ENCODE peak calls at places on chromosomes 6 and 20, in nine cellular contexts. P is heart left ventricle, T is adrenal gland, W is stomach, Z is Peyer's patch, Q is IMR-90, C is uterus, D is lower leg skin, V is right lobe of liver. F is an unnamed sample.

GRCh38 chr20:10376271-10377075 is 57.5 kb downstream of the MKKS start:
- DNase-seq in P (no peak), T (no peak), W (no peak), Z (no peak), Q (peak; percentile 75), C (no peak), D (no peak), V (no peak), F (no peak)

GRCh38 chr20:62967149-62967501 is 14.6 kb downstream of the SLC17A9 start:
- DNase-seq in P (no peak), T (no peak), W (no peak), Z (no peak), Q (no peak), C (no peak), D (no peak), V (no peak), F (no peak)

GRCh38 chr6:3748208-3748701 is 3.3 kb downstream of the PXDC1 start:
- DNase-seq in P (peak; percentile 82), T (peak; percentile 89), W (peak; percentile 72), Z (peak; percentile 54), Q (peak; percentile 86), C (peak; percentile 55), D (peak; percentile 96), V (no peak), F (peak; percentile 73)

GRCh38 chr20:21133404-21133803 is 7.5 kb downstream of the KIZ start:
- DNase-seq in P (no peak), T (no peak), W (no peak), Z (no peak), Q (no peak), C (no peak), D (no peak), V (no peak), F (no peak)

GRCh38 chr6:5315883-5316282 is 54.6 kb downstream of the FARS2 start:
- DNase-seq in P (no peak), T (no peak), W (no peak), Z (no peak), Q (peak; percentile 89), C (no peak), D (no peak), V (no peak), F (no peak)

GRCh38 chr6:138404666-138405337 is 779 bp downstream of the HEBP2 start:
- DNase-seq in P (peak; percentile 30), T (peak; percentile 46), W (no peak), Z (peak; percentile 52), Q (no peak), C (peak; percentile 28), D (peak; percentile 90), V (peak; percentile 69), F (peak; percentile 62)

GRCh38 chr6:138229663-138230194 is 11.4 kb upstream of the PBOV1 start:
- DNase-seq in P (no peak), T (no peak), W (no peak), Z (no peak), Q (no peak), C (no peak), D (no peak), V (no peak), F (no peak)

GRCh38 chr6:166206510-166207389 is 39.1 kb upstream of the TBXT start:
- DNase-seq in P (no peak), T (no peak), W (no peak), Z (no peak), Q (no peak), C (no peak), D (no peak), V (no peak), F (peak; percentile 42)

GRCh38 chr6:29702519-29703103 is 20.6 kb upstream of the HLA-F start:
- DNase-seq in P (peak; percentile 55), T (no peak), W (peak; percentile 46), Z (peak; percentile 46), Q (no peak), C (no peak), D (no peak), V (peak; percentile 63), F (peak; percentile 64)

GRCh38 chr6:101607286-101607685 is 213.8 kb downstream of the GRIK2 start:
- DNase-seq in P (no peak), T (no peak), W (no peak), Z (no peak), Q (no peak), C (no peak), D (no peak), V (no peak), F (no peak)

GRCh38 chr6:170050591-170051041 is 240.3 kb downstream of the DLL1 start:
- DNase-seq in P (no peak), T (no peak), W (peak; percentile 17), Z (no peak), Q (no peak), C (no peak), D (no peak), V (no peak), F (no peak)

GRCh38 chr20:40286991-40287531 is 402.0 kb downstream of the MAFB start:
- DNase-seq in P (peak; percentile 89), T (peak; percentile 65), W (peak; percentile 70), Z (no peak), Q (no peak), C (peak; percentile 23), D (peak; percentile 94), V (peak; percentile 55), F (no peak)

GRCh38 chr20:19789446-19789845 is 31.4 kb downstream of the RIN2 start:
- DNase-seq in P (no peak), T (no peak), W (no peak), Z (no peak), Q (no peak), C (no peak), D (no peak), V (no peak), F (peak; percentile 8)

GRCh38 chr6:93581371-93581770 is 162.0 kb upstream of the EPHA7 start:
- DNase-seq in P (no peak), T (no peak), W (no peak), Z (no peak), Q (no peak), C (no peak), D (no peak), V (no peak), F (no peak)

GRCh38 chr20:61976650-61977332 is 88.9 kb downstream of the TAF4 start:
- DNase-seq in P (no peak), T (no peak), W (no peak), Z (no peak), Q (no peak), C (no peak), D (no peak), V (no peak), F (no peak)

DNA sequence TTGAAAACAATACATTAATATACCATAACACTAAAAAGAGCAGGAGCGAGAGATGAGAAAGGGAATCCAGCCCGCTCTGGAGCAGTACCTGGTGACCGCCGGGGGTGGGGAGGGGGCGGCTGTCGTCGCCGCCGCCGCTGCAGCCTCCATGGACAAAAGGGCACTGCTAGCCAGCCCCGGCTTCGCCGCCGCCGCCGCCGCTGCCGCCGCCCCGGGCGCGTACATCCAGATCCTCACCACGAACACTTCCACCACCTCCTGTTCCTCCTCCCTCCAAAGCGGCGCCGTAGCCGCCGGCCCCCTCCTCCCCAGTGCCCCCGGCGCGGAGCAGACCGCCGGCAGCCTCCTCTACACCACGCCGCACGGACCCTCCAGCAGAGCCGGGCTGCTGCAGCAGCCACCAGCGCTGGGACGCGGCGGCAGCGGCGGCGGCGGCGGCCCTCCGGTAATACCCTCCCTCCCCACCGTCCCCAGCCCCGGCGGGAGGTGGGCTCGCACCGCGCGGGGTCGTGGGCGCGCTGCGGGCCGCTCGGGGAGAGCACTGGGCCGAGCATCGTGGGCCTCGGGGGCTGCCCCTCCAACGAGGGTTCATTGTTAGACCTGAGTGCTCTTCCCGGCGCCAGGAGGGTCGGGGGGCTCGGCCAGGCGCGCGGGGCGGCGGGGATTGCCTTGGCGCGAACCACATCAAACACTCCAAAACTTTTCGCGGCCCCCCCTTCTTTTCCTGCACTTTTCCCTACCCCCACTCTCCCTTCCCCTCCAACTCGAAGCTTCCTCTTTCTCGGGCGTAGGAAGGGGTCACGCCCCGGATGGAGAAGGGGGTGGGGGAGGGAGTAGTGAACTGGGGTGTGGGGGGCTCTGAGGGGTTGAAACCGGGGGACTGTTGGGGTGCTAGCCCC is 751 bp downstream of the E2F3 start:
- DNase-seq in P (peak; percentile 55), T (peak; percentile 35), W (peak; percentile 35), Z (peak; percentile 74), Q (no peak), C (peak; percentile 22), D (peak; percentile 87), V (peak; percentile 64), F (peak; percentile 90)
- TF ChIP-seq POLR2A in P (no peak), T (no peak), W (no peak), Z (no peak), Q (no peak), C (no peak), D (no peak), V (no peak), F (no peak)

GRCh38 chr6:41174610-41175009 is 11.7 kb upstream of the TREM2 start:
- DNase-seq in P (no peak), T (no peak), W (no peak), Z (no peak), Q (no peak), C (no peak), D (no peak), V (no peak), F (no peak)
- H3K4me3 ChIP-seq in P (no peak overlapping the region), T (no peak overlapping the region), W (no peak overlapping the region), Z (no peak overlapping the region), Q (no peak overlapping the region), C (no peak overlapping the region), D (no peak overlapping the region), V (no peak overlapping the region), F (no peak overlapping the region)

DNA sequence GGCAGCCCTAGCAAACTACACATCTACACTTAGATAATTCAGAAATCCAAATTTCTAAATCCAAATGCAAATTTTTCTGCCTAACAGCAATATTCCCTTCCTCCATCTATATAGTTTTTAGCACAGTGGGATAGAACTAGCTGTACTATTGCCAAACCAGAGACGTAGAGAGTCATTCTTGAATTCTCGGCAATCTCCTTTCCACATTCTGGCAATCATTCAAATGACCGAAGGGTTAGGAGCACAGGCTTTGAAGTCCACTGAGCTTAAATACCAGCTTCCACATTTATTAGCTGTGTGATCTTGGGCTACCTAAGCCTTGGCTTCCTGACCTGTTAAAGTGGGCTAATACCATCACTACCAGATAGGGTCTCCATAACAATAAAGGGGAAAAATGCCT is 3.1 kb upstream of the RPS12 start:
- DNase-seq in P (no peak), T (no peak), W (no peak), Z (no peak), Q (peak; percentile 35), C (no peak), D (no peak), V (no peak), F (no peak)
- TF ChIP-seq POLR2A in P (no peak), T (no peak), W (no peak), Z (no peak), Q (no peak), C (no peak), D (no peak), V (no peak), F (no peak)

DNA sequence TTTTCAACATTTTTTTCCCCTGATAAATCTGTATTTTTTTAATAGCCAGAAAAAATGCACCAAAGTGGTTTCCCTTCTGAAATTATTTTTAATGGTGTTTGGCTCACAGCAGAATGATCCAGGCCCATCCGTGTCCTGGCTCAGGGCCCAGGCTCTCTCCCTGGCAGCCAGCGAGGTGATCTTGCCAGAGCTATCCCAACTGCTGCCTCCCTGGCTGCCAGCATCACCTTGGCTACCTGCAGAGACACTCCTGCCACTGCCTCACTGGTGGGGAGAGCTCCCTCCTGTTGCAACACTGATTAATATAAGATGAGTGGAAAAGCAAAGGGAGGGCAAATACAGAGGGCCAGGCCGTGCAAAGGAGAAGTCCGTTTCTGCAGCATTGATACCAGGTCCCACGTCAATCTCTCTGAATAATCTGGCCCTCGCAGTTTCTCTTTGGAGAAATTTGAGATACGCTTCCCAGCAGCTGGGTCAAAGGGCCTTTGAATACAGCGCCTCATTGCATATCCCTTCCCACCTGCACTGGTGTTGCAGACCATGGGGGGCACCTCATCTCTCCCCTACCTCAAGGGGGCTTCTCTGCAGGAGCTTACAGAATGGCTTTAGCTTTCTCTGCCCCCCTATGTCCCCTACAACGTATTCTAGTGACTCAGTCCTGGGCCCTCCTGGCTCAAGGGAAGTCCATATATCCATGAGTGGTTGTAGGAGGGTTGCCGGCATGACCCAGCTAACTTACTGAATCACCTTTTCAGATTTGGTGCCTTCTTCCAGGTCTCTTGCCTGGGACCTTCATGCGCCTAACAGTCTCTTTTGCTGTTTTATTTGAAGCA is 12.8 kb upstream of the DSTN start:
- DNase-seq in P (peak; percentile 75), T (peak; percentile 81), W (peak; percentile 76), Z (no peak), Q (peak; percentile 34), C (peak; percentile 85), D (peak; percentile 94), V (peak; percentile 92), F (no peak)
- H3K4me3 ChIP-seq in P (no peak overlapping the region), T (no peak overlapping the region), W (no peak overlapping the region), Z (no peak overlapping the region), Q (no peak overlapping the region), C (no peak overlapping the region), D (no peak overlapping the region), V (no peak overlapping the region), F (no peak overlapping the region)

F was measured in NB4.